ENCODE peak calls at places on chromosomes 11 and 22, in ten cellular contexts. S is cardiac fibroblast, U is fibroblast of the aortic adventitia, K is heart left ventricle, N is progenitor cell of endocrine pancreas, D is tibial nerve, T is HFFc6, Z is Panc1, R is EL, P is spleen. B is an unnamed sample.

GRCh38 chr11:94129505-94130335 is 1.1 kb downstream of the PANX1 start:
- DNase-seq in S (no peak), K (no peak), U (no peak), P (no peak), T (no peak), D (peak), Z (peak), N (no peak), R (no peak), B (peak)

GRCh38 chr11:86058360-86058759 is 10.5 kb downstream of the PICALM start:
- DNase-seq in N (no peak), T (no peak), R (no peak), S (no peak), Z (no peak), K (no peak), U (peak), P (no peak), D (no peak), B (no peak)

GRCh38 chr11:18731949-18732821 is 6.2 kb upstream of the IGSF22 start:
- DNase-seq in U (peak), N (peak), D (peak), S (peak), K (no peak), T (no peak), Z (peak), R (peak), P (no peak), B (peak)

GRCh38 chr11:14202263-14203173 is 156.5 kb downstream of the RRAS2 start:
- DNase-seq in K (no peak), D (no peak), Z (no peak), S (no peak), U (no peak), P (no peak), N (no peak), R (no peak), T (no peak), B (no peak)

GRCh38 chr11:60251485-60252207 is 8.7 kb upstream of the MS4A4E start:
- DNase-seq in Z (peak), P (no peak), K (no peak), R (no peak), D (peak), U (no peak), S (peak), T (peak), N (peak), B (peak)

GRCh38 chr11:125517116-125517804 is 21.2 kb upstream of the FEZ1 start:
- DNase-seq in K (no peak), Z (no peak), R (peak), S (peak), N (no peak), P (no peak), T (peak), U (peak), D (no peak), B (peak)

GRCh38 chr22:48717883-48718817 is 1109.5 kb downstream of the BRD1 start:
- DNase-seq in D (no peak), K (no peak), U (no peak), R (no peak), S (no peak), P (peak), Z (no peak), T (no peak), N (no peak), B (no peak)

GRCh38 chr11:36411202-36411640 is 98.9 kb downstream of the TRAF6 start:
- DNase-seq in U (no peak), D (no peak), N (no peak), T (no peak), K (peak), Z (no peak), S (no peak), R (no peak), P (peak), B (no peak)

GRCh38 chr11:121439337-121439736 is 12.8 kb upstream of the SORL1 start:
- DNase-seq in K (no peak), Z (no peak), D (no peak), U (peak), P (no peak), T (no peak), S (no peak), R (no peak), N (no peak), B (no peak)

GRCh38 chr11:111387318-111387863 is 8.3 kb upstream of the POU2AF1 start:
- DNase-seq in K (no peak), Z (no peak), U (no peak), R (no peak), D (no peak), P (no peak), N (no peak), T (no peak), S (no peak), B (no peak)

GRCh38 chr22:44109417-44109816 is 71.3 kb upstream of the PARVG start:
- DNase-seq in P (no peak), S (no peak), D (no peak), Z (no peak), U (no peak), K (peak), T (no peak), R (no peak), N (no peak), B (no peak)

GRCh38 chr11:119478711-119479285 is 55.8 kb upstream of the THY1 start:
- DNase-seq in N (no peak), T (no peak), P (no peak), S (no peak), U (no peak), R (no peak), D (no peak), K (no peak), Z (no peak), B (no peak)

GRCh38 chr11:69497221-69497787 is 15.8 kb downstream of the LINC01488 start:
- DNase-seq in Z (peak), S (peak), U (peak), N (peak), D (peak), R (peak), P (peak), K (peak), T (peak), B (peak)

GRCh38 chr11:88305430-88305829 is 32.1 kb downstream of the CTSC start:
- DNase-seq in N (no peak), K (no peak), R (no peak), D (no peak), P (no peak), U (no peak), Z (no peak), T (no peak), S (no peak), B (peak)

GRCh38 chr22:31544481-31545480 is 48.4 kb downstream of the SFI1 start:
- DNase-seq in S (no peak), R (no peak), K (no peak), T (no peak), U (no peak), Z (no peak), D (no peak), N (no peak), P (no peak), B (no peak)

GRCh38 chr11:121741954-121742361 is 289.2 kb upstream of the SORL1-AS1 start:
- DNase-seq in U (peak), Z (no peak), K (peak), D (peak), S (peak), R (no peak), T (no peak), N (no peak), P (no peak), B (peak)

GRCh38 chr11:78332174-78332866 is 85.3 kb downstream of the GAB2 start:
- DNase-seq in T (no peak), N (no peak), D (no peak), K (no peak), R (no peak), Z (no peak), P (no peak), S (peak), U (peak), B (no peak)

GRCh38 chr22:38455063-38455529 is at the start of gene KCNJ4:
- DNase-seq in Z (no peak), T (no peak), K (no peak), D (no peak), U (no peak), P (no peak), R (no peak), N (no peak), S (no peak), B (no peak)

GRCh38 chr22:28129319-28129962 is 210.4 kb upstream of the PITPNB start:
- DNase-seq in U (no peak), P (no peak), D (no peak), K (no peak), Z (no peak), R (no peak), N (no peak), T (no peak), S (no peak), B (no peak)

GRCh38 chr11:63970902-63971301 is 3.5 kb upstream of the COX8A start:
- DNase-seq in D (no peak), R (no peak), N (no peak), Z (no peak), U (no peak), T (no peak), S (no peak), K (no peak), P (no peak), B (no peak)

GRCh38 chr11:61598886-61599868 is 18.3 kb upstream of the SYT7 start:
- DNase-seq in Z (no peak), R (peak), T (no peak), S (peak), P (no peak), D (no peak), N (no peak), K (peak), U (peak), B (peak)